ENCODE peak calls at places on chromosomes 2 and 18, in six cellular contexts. N is fibroblast of the aortic adventitia, J is LoVo, Y is left cardiac atrium, W is caudate nucleus, Z is HT1080. K is an unnamed sample.

GRCh38 chr2:131148426-131148825 is 43.3 kb downstream of the PLEKHB2 start:
- DNase-seq in J (no peak), W (no peak), Z (no peak), Y (no peak), N (no peak), K (no peak)

GRCh38 chr18:21682276-21683051 is 22.1 kb downstream of the ABHD3 start:
- DNase-seq in Z (peak; percentile 33), W (no peak), J (peak; percentile 36), N (peak; percentile 82), Y (no peak), K (peak; percentile 33)

GRCh38 chr2:174333502-174334277 is 1.1 kb upstream of the SP9 start:
- DNase-seq in J (no peak), W (no peak), Z (no peak), Y (no peak), N (no peak), K (no peak)

GRCh38 chr2:97714084-97714949 is 941 bp downstream of the ZAP70 start:
- DNase-seq in Y (peak; percentile 12), N (no peak), W (no peak), J (no peak), Z (no peak), K (no peak)

GRCh38 chr18:39260565-39260964 is 1695.0 kb upstream of the CELF4 start:
- DNase-seq in J (no peak), W (no peak), Z (no peak), N (no peak), Y (no peak), K (no peak)

GRCh38 chr2:65382323-65382722 is 50.1 kb downstream of the SPRED2 start:
- DNase-seq in N (no peak), Z (no peak), J (no peak), W (no peak), Y (no peak), K (no peak)

GRCh38 chr2:84152471-84152870 is 306.6 kb downstream of the SUCLG1 start:
- DNase-seq in N (no peak), Y (no peak), W (no peak), J (no peak), Z (no peak), K (no peak)

GRCh38 chr2:96927420-96928171 is 57.7 kb upstream of the SEMA4C start:
- DNase-seq in Z (no peak), J (no peak), W (no peak), Y (no peak), N (no peak), K (no peak)

GRCh38 chr2:133431289-133431688 is 137.0 kb downstream of the NCKAP5 start:
- DNase-seq in N (no peak), W (no peak), Y (no peak), Z (peak; percentile 9), J (no peak), K (no peak)

GRCh38 chr2:19176977-19177376 is 181.4 kb downstream of the OSR1 start:
- DNase-seq in Y (no peak), W (no peak), J (no peak), N (peak; percentile 56), Z (peak; percentile 31), K (no peak)

GRCh38 chr2:179861777-179862117 is 335 bp upstream of the ZNF385B start:
- DNase-seq in Z (no peak), J (no peak), W (no peak), N (peak; percentile 28), Y (peak; percentile 16), K (no peak)

GRCh38 chr2:157897106-157897971 is 21.2 kb upstream of the ACVR1 start:
- DNase-seq in N (no peak), J (no peak), Z (no peak), W (no peak), Y (no peak), K (no peak)

K was measured in effector memory CD8-positive, alpha-beta T cell.